ENCODE peak calls at places on chromosomes 1 and 21, in five cellular contexts. One of them, this sample, is unnamed.
A peak's percentile ranks its signal among the peaks of the same experiment; 100 is the strongest.

GRCh38 chr1:77888071-77888428 is 374 bp upstream of the NEXN start:
- DNase-seq in NCI-H2107: no peak
- DNase-seq in RPMI8226: no peak
- DNase-seq in endothelial cell: no peak
- DNase-seq in NCI-H2081: no peak
- DNase-seq in this sample: no peak

GRCh38 chr1:155609515-155610256 is at the start of gene MSTO1:
- DNase-seq in NCI-H2107: peak; percentile 94
- DNase-seq in RPMI8226: peak; percentile 99
- DNase-seq in endothelial cell: peak; percentile 75
- DNase-seq in NCI-H2081: peak; percentile 99
- DNase-seq in this sample: peak; percentile 92

GRCh38 chr1:95742591-95743089 is 508.6 kb downstream of the RWDD3 start:
- DNase-seq in NCI-H2107: peak; percentile 96
- DNase-seq in RPMI8226: peak; percentile 2
- DNase-seq in endothelial cell: no peak
- DNase-seq in NCI-H2081: no peak
- DNase-seq in this sample: no peak

GRCh38 chr1:184682956-184683355 is 71.7 kb downstream of the EDEM3 start:
- DNase-seq in NCI-H2107: no peak
- DNase-seq in RPMI8226: no peak
- DNase-seq in endothelial cell: no peak
- DNase-seq in NCI-H2081: no peak
- DNase-seq in this sample: no peak

GRCh38 chr1:78157162-78157561 is 111.4 kb downstream of the GIPC2 start:
- DNase-seq in NCI-H2107: no peak
- DNase-seq in RPMI8226: no peak
- DNase-seq in endothelial cell: no peak
- DNase-seq in NCI-H2081: no peak
- DNase-seq in this sample: no peak

GRCh38 chr1:222643603-222643936 is 25.7 kb downstream of the MIA3 start:
- DNase-seq in NCI-H2107: no peak
- DNase-seq in RPMI8226: no peak
- DNase-seq in endothelial cell: no peak
- DNase-seq in NCI-H2081: peak; percentile 66
- DNase-seq in this sample: no peak

GRCh38 chr1:56336972-56337371 is 242.4 kb downstream of the PLPP3 start:
- DNase-seq in NCI-H2107: no peak
- DNase-seq in RPMI8226: no peak
- DNase-seq in endothelial cell: no peak
- DNase-seq in NCI-H2081: no peak
- DNase-seq in this sample: no peak

GRCh38 chr1:12014141-12014981 is 4.9 kb upstream of the MIIP start:
- DNase-seq in NCI-H2107: no peak
- DNase-seq in RPMI8226: peak; percentile 37
- DNase-seq in endothelial cell: no peak
- DNase-seq in NCI-H2081: no peak
- DNase-seq in this sample: no peak

GRCh38 chr21:27362249-27362648 is 395.4 kb upstream of the ADAMTS5 start:
- DNase-seq in NCI-H2107: no peak
- DNase-seq in RPMI8226: peak; percentile 20
- DNase-seq in endothelial cell: no peak
- DNase-seq in NCI-H2081: no peak
- DNase-seq in this sample: no peak

GRCh38 chr21:36478207-36478701 is 1.7 kb downstream of the CLDN14 start:
- DNase-seq in NCI-H2107: no peak
- DNase-seq in RPMI8226: no peak
- DNase-seq in endothelial cell: no peak
- DNase-seq in NCI-H2081: no peak
- DNase-seq in this sample: no peak

GRCh38 chr1:204448321-204448964 is 36.8 kb upstream of the PPP1R15B start:
- DNase-seq in NCI-H2107: no peak
- DNase-seq in RPMI8226: no peak
- DNase-seq in endothelial cell: no peak
- DNase-seq in NCI-H2081: no peak
- DNase-seq in this sample: no peak

GRCh38 chr1:40708750-40709099 is 17.2 kb downstream of the NFYC start:
- DNase-seq in NCI-H2107: peak; percentile 76
- DNase-seq in RPMI8226: peak; percentile 75
- DNase-seq in endothelial cell: no peak
- DNase-seq in NCI-H2081: peak; percentile 94
- DNase-seq in this sample: no peak

GRCh38 chr21:38646213-38646837 is 148.0 kb upstream of the ERG start:
- DNase-seq in NCI-H2107: no peak
- DNase-seq in RPMI8226: no peak
- DNase-seq in endothelial cell: no peak
- DNase-seq in NCI-H2081: no peak
- DNase-seq in this sample: no peak